ENCODE peak calls at places on chromosomes 3 and 15, in six cellular contexts. X is neuronal stem cell; J is cardiac septum; A is GM10248; Z is mesenteric fat pad; K is CD8-positive, alpha-beta T cell. F is an unnamed sample.

GRCh38 chr3:156892701-156893100 is 66.5 kb downstream of the LEKR1 start:
- DNase-seq in X (no peak), J (no peak), A (no peak), Z (no peak), K (no peak), F (peak)

GRCh38 chr15:50098576-50098975 is 20.5 kb downstream of the ATP8B4 start:
- DNase-seq in X (no peak), J (no peak), A (no peak), Z (no peak), K (no peak), F (no peak)

GRCh38 chr3:123792473-123793201 is 91.5 kb downstream of the MYLK start:
- DNase-seq in X (no peak), J (no peak), A (no peak), Z (no peak), K (no peak), F (peak)

GRCh38 chr3:194986208-194987043 is 284.5 kb downstream of the XXYLT1 start:
- DNase-seq in X (no peak), J (peak), A (no peak), Z (no peak), K (peak), F (no peak)

GRCh38 chr3:3443482-3443881 is 264.0 kb upstream of the CRBN start:
- DNase-seq in X (no peak), J (no peak), A (no peak), Z (no peak), K (no peak), F (no peak)

GRCh38 chr3:82610236-82610635 is 848.8 kb upstream of the GBE1 start:
- DNase-seq in X (no peak), J (no peak), A (no peak), Z (no peak), K (no peak), F (peak)

GRCh38 chr3:81462921-81463320 is 298.5 kb downstream of the GBE1 start:
- DNase-seq in X (no peak), J (no peak), A (no peak), Z (no peak), K (no peak), F (no peak)

GRCh38 chr3:143291826-143292447 is 172.4 kb downstream of the CHST2 start:
- DNase-seq in X (no peak), J (no peak), A (no peak), Z (no peak), K (no peak), F (no peak)

GRCh38 chr15:83559310-83559966 is 94.5 kb upstream of the ADAMTSL3 start:
- DNase-seq in X (peak), J (peak), A (peak), Z (no peak), K (peak), F (peak)

GRCh38 chr3:1561397-1561796 is 468.6 kb downstream of the CNTN6 start:
- DNase-seq in X (no peak), J (no peak), A (no peak), Z (no peak), K (no peak), F (no peak)

GRCh38 chr15:60520825-60521368 is 42.0 kb upstream of the ICE2 start:
- DNase-seq in X (peak), J (no peak), A (peak), Z (no peak), K (peak), F (peak)

GRCh38 chr3:64161481-64161952 is 63.7 kb downstream of the PRICKLE2 start:
- DNase-seq in X (no peak), J (no peak), A (no peak), Z (no peak), K (no peak), F (peak)

GRCh38 chr15:49471733-49472132 is 48.7 kb downstream of the FGF7 start:
- DNase-seq in X (no peak), J (no peak), A (peak), Z (no peak), K (no peak), F (no peak)

GRCh38 chr3:139537325-139537724 is 2.2 kb downstream of the RBP1 start:
- DNase-seq in X (no peak), J (no peak), A (no peak), Z (no peak), K (no peak), F (peak)

GRCh38 chr3:51408021-51408420 is 16.9 kb downstream of the RBM15B start:
- DNase-seq in X (no peak), J (no peak), A (no peak), Z (no peak), K (no peak), F (no peak)

GRCh38 chr3:128555881-128556280 is 62.9 kb upstream of the GATA2 start:
- DNase-seq in X (no peak), J (no peak), A (no peak), Z (peak), K (no peak), F (no peak)

GRCh38 chr3:9916346-9916733 is 558 bp upstream of the IL17RC start:
- DNase-seq in X (no peak), J (no peak), A (no peak), Z (no peak), K (no peak), F (no peak)

GRCh38 chr3:62875103-62876002 is at the start of gene CADPS:
- DNase-seq in X (no peak), J (no peak), A (peak), Z (no peak), K (no peak), F (no peak)

GRCh38 chr3:47162695-47163022 is 1.3 kb downstream of the SETD2 start:
- DNase-seq in X (no peak), J (no peak), A (no peak), Z (no peak), K (no peak), F (peak)

GRCh38 chr3:154182322-154182922 is 61.2 kb downstream of the ARHGEF26 start:
- DNase-seq in X (no peak), J (no peak), A (no peak), Z (no peak), K (no peak), F (no peak)

GRCh38 chr3:182303169-182303568 is 490.1 kb upstream of the ATP11B start:
- DNase-seq in X (no peak), J (no peak), A (no peak), Z (no peak), K (no peak), F (peak)

GRCh38 chr15:40354408-40355171 is 3.4 kb upstream of the DISP2 start:
- DNase-seq in X (no peak), J (no peak), A (no peak), Z (no peak), K (no peak), F (peak)

GRCh38 chr15:38651328-38652038 is 86.9 kb upstream of the RASGRP1 start:
- DNase-seq in X (no peak), J (no peak), A (no peak), Z (no peak), K (peak), F (no peak)

GRCh38 chr3:187368251-187368733 is at the start of gene RTP4:
- DNase-seq in X (no peak), J (no peak), A (peak), Z (no peak), K (peak), F (peak)

GRCh38 chr3:49378249-49378899 is 20.2 kb upstream of the GPX1 start:
- DNase-seq in X (no peak), J (no peak), A (no peak), Z (no peak), K (no peak), F (peak)

GRCh38 chr3:104526901-104527401 is 839.8 kb upstream of the ALCAM start:
- DNase-seq in X (no peak), J (no peak), A (peak), Z (no peak), K (no peak), F (no peak)

GRCh38 chr15:75891895-75892294 is 11.8 kb upstream of the FBXO22 start:
- DNase-seq in X (no peak), J (no peak), A (no peak), Z (no peak), K (no peak), F (peak)

GRCh38 chr15:34799149-34799824 is 3.9 kb upstream of the ACTC1 start:
- DNase-seq in X (no peak), J (peak), A (no peak), Z (no peak), K (no peak), F (peak)

GRCh38 chr3:136545664-136546266 is 206.4 kb downstream of the STAG1 start:
- DNase-seq in X (no peak), J (no peak), A (no peak), Z (no peak), K (no peak), F (no peak)